ENCODE peak calls at places on chromosomes 2 and 18, in ten cellular contexts. Z is kidney epithelial cell; B is left cardiac atrium; X is heart left ventricle; F is stimulated activated CD4-positive, alpha-beta T cell treated with anti-CD3 and anti-CD28 coated beads, Interleukin-2, amount 100 ng/mL, for 48 hours; H is body of pancreas; M is NCI-H1436 treated with DMSO at 0.1 percent for 48 hours; Q is upper lobe of right lung; Y is mucosa of descending colon; G is dermis microvascular lymphatic vessel endothelial cell. D is an unnamed sample.

GRCh38 chr2:230774348-230774951 is 61.8 kb downstream of the CAB39 start:
- DNase-seq in X (no peak), B (no peak), Y (no peak), F (no peak), Z (no peak), Q (no peak), H (no peak), M (no peak), G (no peak), D (no peak)

GRCh38 chr2:211730215-211730614 is 808.4 kb downstream of the ERBB4 start:
- DNase-seq in G (no peak), Q (no peak), Z (no peak), H (no peak), F (no peak), M (no peak), Y (no peak), X (no peak), B (no peak), D (no peak)

GRCh38 chr2:215919624-215920243 is 93.6 kb downstream of the MREG start:
- DNase-seq in H (no peak), F (no peak), X (no peak), Y (no peak), B (no peak), Q (no peak), Z (no peak), M (no peak), G (no peak), D (no peak)

GRCh38 chr2:10864888-10865551 is 46.7 kb upstream of the KCNF1 start:
- DNase-seq in M (no peak), G (no peak), Q (no peak), X (no peak), F (peak), Z (no peak), H (no peak), B (no peak), Y (no peak), D (no peak)

GRCh38 chr2:23291274-23291673 is 93.7 kb upstream of the KLHL29 start:
- DNase-seq in G (no peak), Q (no peak), M (no peak), Y (no peak), Z (no peak), X (no peak), F (no peak), B (no peak), H (peak), D (peak)

GRCh38 chr2:131584940-131585339 is 57.3 kb downstream of the CCDC74A start:
- DNase-seq in H (no peak), M (no peak), Q (no peak), B (no peak), F (no peak), Y (no peak), G (no peak), X (no peak), Z (no peak), D (no peak)

GRCh38 chr18:21179590-21180220 is 62.3 kb upstream of the GREB1L start:
- DNase-seq in Z (no peak), B (peak), M (no peak), Y (no peak), F (peak), G (peak), H (peak), Q (no peak), X (peak), D (no peak)

GRCh38 chr18:52677991-52678390 is 338.0 kb downstream of the DCC start:
- DNase-seq in Q (no peak), Z (no peak), X (no peak), F (no peak), Y (no peak), H (peak), B (no peak), M (no peak), G (no peak), D (no peak)

GRCh38 chr2:66334237-66335054 is 100.5 kb upstream of the MEIS1 start:
- DNase-seq in H (no peak), Q (no peak), G (no peak), F (no peak), Z (no peak), Y (no peak), B (no peak), M (no peak), X (no peak), D (no peak)

GRCh38 chr2:72040629-72041403 is 106.8 kb downstream of the CYP26B1 start:
- DNase-seq in B (no peak), F (no peak), Y (no peak), X (no peak), M (no peak), Z (no peak), H (no peak), G (no peak), Q (peak), D (no peak)

GRCh38 chr2:37916512-37917082 is 8.5 kb upstream of the RMDN2 start:
- DNase-seq in G (no peak), Y (no peak), H (peak), F (no peak), M (no peak), X (peak), B (peak), Z (no peak), Q (no peak), D (peak)

GRCh38 chr18:25560369-25560768 is 208.4 kb upstream of the ZNF521 start:
- DNase-seq in F (no peak), H (no peak), G (no peak), Q (no peak), Z (no peak), M (no peak), X (peak), Y (no peak), B (no peak), D (no peak)

GRCh38 chr18:13726972-13727331 is 479 bp downstream of the RNMT start:
- DNase-seq in F (no peak), Y (peak), M (no peak), X (no peak), Q (no peak), G (peak), B (peak), Z (no peak), H (peak), D (peak)

GRCh38 chr18:74290831-74291770 is 662 bp downstream of the CYB5A start:
- DNase-seq in X (no peak), B (no peak), Y (peak), Z (no peak), M (no peak), G (no peak), F (no peak), Q (peak), H (peak), D (peak)

D was measured in sigmoid colon.